ENCODE peak calls at places on chromosomes 1 and 21, in six cellular contexts. U, Y, A, P, E and L are unnamed samples.
A peak's percentile ranks its signal among the peaks of the same experiment; 100 is the strongest.

GRCh38 chr1:82485591-82486369 is 685.0 kb downstream of the ADGRL2 start:
- DNase-seq in E (no peak), A (peak; percentile 16), P (no peak), Y (peak; percentile 52), U (no peak), L (no peak)

GRCh38 chr1:109258481-109259466 is 9.4 kb downstream of the CELSR2 start:
- DNase-seq in A (no peak), P (no peak), U (no peak), Y (no peak), E (no peak), L (no peak)

GRCh38 chr1:36174716-36175115 is 18.8 kb downstream of the MAP7D1 start:
- DNase-seq in E (no peak), A (no peak), Y (no peak), P (no peak), U (no peak), L (no peak)

GRCh38 chr1:44405804-44406743 is 1.0 kb downstream of the RNF220 start:
- DNase-seq in E (peak; percentile 27), U (peak; percentile 10), P (no peak), A (no peak), Y (no peak), L (no peak)

GRCh38 chr1:145846191-145846590 is 761 bp downstream of the NUDT17 start:
- DNase-seq in A (no peak), E (peak; percentile 30), P (no peak), U (peak; percentile 23), Y (peak; percentile 23), L (no peak)

GRCh38 chr1:225942574-225942973 is 1.6 kb upstream of the LEFTY2 start:
- DNase-seq in P (no peak), A (no peak), E (no peak), U (no peak), Y (no peak), L (no peak)

GRCh38 chr1:152759453-152760173 is 1.8 kb downstream of the KPRP start:
- DNase-seq in A (no peak), P (no peak), U (no peak), E (no peak), Y (no peak), L (no peak)

GRCh38 chr1:151905070-151905442 is 4.3 kb downstream of the THEM4 start:
- DNase-seq in P (no peak), Y (no peak), A (no peak), U (no peak), E (peak; percentile 59), L (no peak)

GRCh38 chr1:115677570-115677969 is 35.8 kb downstream of the VANGL1 start:
- DNase-seq in A (no peak), E (no peak), Y (no peak), P (no peak), U (no peak), L (no peak)

GRCh38 chr1:111745670-111746613 is 6.7 kb upstream of the INKA2 start:
- DNase-seq in A (no peak), U (no peak), P (no peak), Y (no peak), E (no peak), L (no peak)

GRCh38 chr1:110212165-110213142 is 2.3 kb downstream of the KCNC4 start:
- DNase-seq in E (peak; percentile 11), A (no peak), Y (peak; percentile 21), U (no peak), P (no peak), L (no peak)

GRCh38 chr1:166026143-166026542 is 140.7 kb downstream of the FAM78B start:
- DNase-seq in A (no peak), E (no peak), P (no peak), U (no peak), Y (no peak), L (no peak)

GRCh38 chr21:46191686-46192575 is 7.7 kb upstream of the SPATC1L start:
- DNase-seq in E (no peak), Y (no peak), U (no peak), A (no peak), P (no peak), L (no peak)

GRCh38 chr21:46189213-46189958 is 5.1 kb upstream of the SPATC1L start:
- DNase-seq in P (no peak), U (no peak), Y (peak; percentile 66), E (no peak), A (no peak), L (peak; percentile 19)

GRCh38 chr21:46189959-46190490 is 5.8 kb upstream of the SPATC1L start:
- DNase-seq in A (no peak), P (no peak), U (no peak), Y (no peak), E (no peak), L (peak; percentile 49)

GRCh38 chr21:46190491-46191131 is 6.4 kb upstream of the SPATC1L start:
- DNase-seq in E (no peak), P (no peak), U (no peak), A (no peak), Y (no peak), L (peak; percentile 16)

GRCh38 chr21:46191257-46191685 is 7.0 kb upstream of the SPATC1L start:
- DNase-seq in A (no peak), E (no peak), U (no peak), P (no peak), Y (peak; percentile 79), L (peak; percentile 48)
- H3K27ac ChIP-seq in A (peak overlapping the region; percentile 95), E (no peak overlapping the region), U (no peak overlapping the region), P (no peak overlapping the region), Y (no peak overlapping the region), L (peak overlapping the region; percentile 87)

DNA sequence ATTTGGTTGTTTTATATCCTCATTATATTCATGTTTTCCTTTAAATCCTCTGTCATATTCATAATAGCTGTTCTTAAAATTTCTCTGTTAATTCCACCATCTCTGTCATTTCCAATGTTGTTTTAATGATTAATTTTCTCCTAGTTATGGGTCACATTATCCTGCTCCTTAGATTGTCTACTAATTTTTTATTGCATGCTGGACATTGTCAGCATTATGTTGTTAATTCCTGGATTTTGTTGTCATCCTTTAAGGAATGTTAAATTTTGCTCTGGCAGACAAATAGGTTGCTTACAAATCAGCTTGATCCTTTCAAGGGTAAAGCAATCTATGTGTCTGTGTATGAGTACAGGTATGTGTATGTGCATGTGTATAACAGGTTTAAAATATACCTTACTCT is 393.8 kb upstream of the POU3F1 start:
- DNase-seq in A (no peak), Y (no peak), E (no peak), P (no peak), U (no peak), L (no peak)
- H3K27ac ChIP-seq in A (no peak overlapping the region), Y (no peak overlapping the region), E (no peak overlapping the region), P (no peak overlapping the region), U (no peak overlapping the region), L (no peak overlapping the region)

GRCh38 chr21:42990251-42990650 is 15.9 kb downstream of the PKNOX1 start:
- DNase-seq in E (no peak), A (no peak), Y (no peak), U (no peak), P (no peak), L (no peak)

GRCh38 chr21:42991992-42992740 is 17.8 kb downstream of the PKNOX1 start:
- DNase-seq in A (no peak), E (no peak), Y (peak; percentile 93), P (no peak), U (no peak), L (no peak)

GRCh38 chr21:42988234-42988965 is 14.0 kb downstream of the PKNOX1 start:
- DNase-seq in A (no peak), P (no peak), E (no peak), Y (peak; percentile 52), U (no peak), L (no peak)

GRCh38 chr21:42997053-42997452 is 22.7 kb downstream of the PKNOX1 start:
- DNase-seq in Y (peak; percentile 97), P (no peak), U (no peak), A (no peak), E (no peak), L (no peak)

GRCh38 chr21:42992943-42993712 is 18.8 kb downstream of the PKNOX1 start:
- DNase-seq in Y (peak; percentile 53), E (no peak), U (no peak), A (no peak), P (no peak), L (no peak)
- H3K27ac ChIP-seq in Y (peak overlapping the region; percentile 90), E (no peak overlapping the region), U (no peak overlapping the region), A (no peak overlapping the region), P (no peak overlapping the region), L (no peak overlapping the region)

GRCh38 chr1:9233942-9234222 is 692 bp upstream of the H6PD start:
- DNase-seq in P (no peak), E (no peak), Y (no peak), U (no peak), A (no peak), L (no peak)

GRCh38 chr1:9234223-9235122 is at the start of gene H6PD:
- DNase-seq in P (peak; percentile 66), Y (peak; percentile 71), U (peak; percentile 76), E (peak; percentile 70), A (peak; percentile 79), L (peak; percentile 70)

GRCh38 chr1:9233241-9233941 is 1.2 kb upstream of the H6PD start:
- DNase-seq in Y (peak; percentile 54), U (peak; percentile 92), P (no peak), E (no peak), A (peak; percentile 88), L (peak; percentile 88)

GRCh38 chr1:9235123-9235513 is 544 bp downstream of the H6PD start:
- DNase-seq in U (peak; percentile 36), Y (peak; percentile 42), E (no peak), P (no peak), A (no peak), L (no peak)

DNA sequence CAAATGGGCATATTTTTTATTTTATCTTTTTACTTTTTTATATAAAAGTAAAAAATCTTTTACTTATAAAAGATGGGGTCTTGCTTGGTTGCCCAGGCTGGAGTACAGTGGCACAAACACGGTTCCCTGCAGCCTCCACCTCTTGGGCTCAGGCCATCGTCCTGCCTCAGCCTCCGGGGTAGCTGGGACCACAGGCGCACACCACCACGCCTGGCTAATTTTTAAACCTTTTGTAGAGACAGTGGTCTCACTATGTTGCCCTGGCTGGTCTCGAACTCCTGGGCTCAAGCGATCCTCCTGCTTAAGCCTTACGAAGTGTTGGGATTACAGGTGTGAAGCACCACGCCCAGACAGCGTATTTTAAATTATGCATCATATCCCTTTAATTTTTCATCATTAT is 986 bp downstream of the H6PD start:
- DNase-seq in P (no peak), A (no peak), U (no peak), Y (no peak), E (no peak), L (no peak)
- H3K27ac ChIP-seq in P (peak overlapping the region; percentile 89), A (peak overlapping the region; percentile 90), U (peak overlapping the region; percentile 92), Y (peak overlapping the region; percentile 91), E (peak overlapping the region; percentile 64), L (peak overlapping the region; percentile 100)